ENCODE peak calls at places on chromosomes 11 and 22, in seven cellular contexts. I is fibroblast of the aortic adventitia; V is effector memory CD8-positive, alpha-beta T cell; U is NCI-H1436 treated with DMSO at 0.1 percent for 48 hours; H is HS-27A; W is stimulated activated CD8-positive, alpha-beta memory T cell treated with anti-CD3 and anti-CD28 coated beads, Interleukin-7, amount 100 ng/mL, for 48 hours; C is amygdala. M is an unnamed sample.

GRCh38 chr22:50612715-50613221 is 12.2 kb downstream of the MAPK8IP2 start:
- DNase-seq in I (no peak), V (no peak), U (no peak), H (no peak), W (no peak), C (no peak), M (no peak)

GRCh38 chr11:69943066-69943465 is 123.8 kb upstream of the FGF3 start:
- DNase-seq in I (peak), V (no peak), U (no peak), H (no peak), W (no peak), C (no peak), M (no peak)

GRCh38 chr11:126523441-126523840 is 168.0 kb downstream of the ST3GAL4 start:
- DNase-seq in I (no peak), V (no peak), U (no peak), H (no peak), W (no peak), C (no peak), M (no peak)

GRCh38 chr11:2449548-2450320 is 4.9 kb downstream of the KCNQ1 start:
- DNase-seq in I (no peak), V (no peak), U (no peak), H (no peak), W (no peak), C (no peak), M (no peak)

GRCh38 chr11:45853616-45854219 is 6.4 kb downstream of the CRY2 start:
- DNase-seq in I (no peak), V (no peak), U (no peak), H (no peak), W (no peak), C (no peak), M (no peak)

GRCh38 chr11:4050137-4050536 is 44.5 kb upstream of the RRM1 start:
- DNase-seq in I (no peak), V (no peak), U (no peak), H (no peak), W (no peak), C (no peak), M (no peak)

GRCh38 chr11:62922189-62922589 is 1.0 kb upstream of the CHRM1 start:
- DNase-seq in I (no peak), V (no peak), U (no peak), H (no peak), W (no peak), C (no peak), M (no peak)

GRCh38 chr22:23272834-23273233 is 92.5 kb downstream of the BCR start:
- DNase-seq in I (no peak), V (no peak), U (no peak), H (no peak), W (no peak), C (no peak), M (no peak)

GRCh38 chr11:128731041-128731663 is 37.3 kb downstream of the FLI1 start:
- DNase-seq in I (no peak), V (no peak), U (no peak), H (no peak), W (no peak), C (no peak), M (no peak)

GRCh38 chr11:14388352-14388751 is 29.4 kb upstream of the RRAS2 start:
- DNase-seq in I (no peak), V (no peak), U (no peak), H (no peak), W (no peak), C (no peak), M (no peak)

M was measured in fibroblast of villous mesenchyme.